ENCODE peak calls at places on chromosome 11, in five cellular contexts. C is memory B cell; U is effector CD8-positive, alpha-beta T cell; X is HCT116; M is CD8-positive, alpha-beta T cell. G is an unnamed sample.

GRCh38 chr11:1631066-1631568 is 1.5 kb downstream of the KRTAP5-5 start:
- DNase-seq in M (no peak), C (no peak), U (no peak), X (no peak), G (no peak)

GRCh38 chr11:72393303-72393702 is 41.0 kb downstream of the CLPB start:
- DNase-seq in C (no peak), U (no peak), X (no peak), M (no peak), G (no peak)

GRCh38 chr11:3939651-3940190 is 84.3 kb downstream of the STIM1 start:
- DNase-seq in C (no peak), M (no peak), X (no peak), U (no peak), G (no peak)

GRCh38 chr11:113034591-113034990 is 73.4 kb downstream of the NCAM1 start:
- DNase-seq in X (no peak), C (no peak), M (no peak), U (no peak), G (no peak)

GRCh38 chr11:40354121-40354520 is 1105.3 kb downstream of the LRRC4C start:
- DNase-seq in U (no peak), C (no peak), M (no peak), X (no peak), G (no peak)

GRCh38 chr11:69813839-69814238 is 5.4 kb downstream of the FGF3 start:
- DNase-seq in M (no peak), X (no peak), U (no peak), C (no peak), G (no peak)

GRCh38 chr11:133893381-133893780 is 48.1 kb upstream of the SPATA19 start:
- DNase-seq in M (no peak), C (no peak), X (no peak), U (no peak), G (no peak)

GRCh38 chr11:134024420-134025085 is 44.3 kb upstream of the JAM3 start:
- DNase-seq in M (no peak), U (no peak), X (no peak), C (no peak), G (no peak)

GRCh38 chr11:79686703-79687419 is 246.0 kb upstream of the TENM4 start:
- DNase-seq in U (no peak), X (no peak), M (no peak), C (no peak), G (no peak)

GRCh38 chr11:100918551-100919500 is 210.8 kb downstream of the PGR start:
- DNase-seq in C (no peak), U (no peak), M (no peak), X (no peak), G (no peak)

GRCh38 chr11:16613401-16614381 is 124.8 kb upstream of the C11orf58 start:
- DNase-seq in C (peak; percentile 53), X (peak; percentile 61), M (no peak), U (peak; percentile 4), G (peak; percentile 83)

GRCh38 chr11:83566948-83567347 is 280.8 kb upstream of the CCDC90B start:
- DNase-seq in C (no peak), M (no peak), U (no peak), X (no peak), G (no peak)